ENCODE peak calls at places on chromosomes 1 and 21, in six cellular contexts. M is mesenchymal stem cell, P is IMR-90, I is neuronal stem cell, T is trophoblast cell, H is H1. B is an unnamed sample.

GRCh38 chr21:33578959-33579542 is 9.4 kb downstream of the DONSON start:
- DNase-seq in H (no peak), P (peak), I (no peak), M (peak), T (no peak), B (no peak)

GRCh38 chr21:44700101-44701022 is 3.4 kb downstream of the KRTAP10-12 start:
- DNase-seq in I (no peak), M (no peak), T (no peak), P (no peak), H (no peak), B (no peak)

GRCh38 chr1:38766125-38766524 is 93.4 kb downstream of the RRAGC start:
- DNase-seq in H (no peak), M (no peak), I (no peak), P (no peak), T (no peak), B (no peak)

GRCh38 chr1:227885135-227885647 is 62.5 kb downstream of the WNT9A start:
- DNase-seq in M (no peak), P (no peak), H (peak), I (no peak), T (no peak), B (no peak)

GRCh38 chr1:112298558-112298957 is 97.5 kb upstream of the CTTNBP2NL start:
- DNase-seq in H (peak), P (peak), M (peak), I (peak), T (peak), B (peak)

GRCh38 chr1:228068359-228068758 is 14.1 kb upstream of the ARF1 start:
- DNase-seq in H (no peak), I (no peak), P (no peak), T (no peak), M (no peak), B (no peak)

GRCh38 chr1:118979754-118980270 is 8.3 kb downstream of the TBX15 start:
- DNase-seq in I (peak), M (no peak), P (no peak), H (peak), T (no peak), B (no peak)

GRCh38 chr1:116679091-116679827 is 11.7 kb upstream of the IGSF3 start:
- DNase-seq in M (no peak), T (no peak), P (no peak), I (no peak), H (no peak), B (no peak)

GRCh38 chr1:116982319-116983004 is 19.1 kb upstream of the CD101 start:
- DNase-seq in T (no peak), P (no peak), H (peak), I (no peak), M (no peak), B (peak)

DNA sequence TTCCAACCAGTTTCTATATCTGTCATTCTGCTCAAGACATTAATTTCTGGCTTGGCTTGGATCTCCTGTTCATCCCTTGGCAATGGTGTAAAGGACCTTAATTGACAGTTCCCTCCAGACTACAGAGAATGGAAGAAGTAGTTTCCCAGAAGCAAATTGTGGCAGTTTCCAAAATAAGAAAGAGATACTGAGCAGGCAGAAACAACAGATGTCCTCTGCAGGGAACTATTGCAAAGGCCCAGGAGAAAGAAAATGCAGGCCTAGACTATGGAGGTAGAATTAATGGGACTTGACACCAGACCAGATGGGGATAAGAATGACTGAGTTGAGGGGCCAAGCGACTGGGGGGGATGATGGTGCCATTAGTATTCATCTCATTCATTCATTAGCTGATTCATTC is 6.2 kb upstream of the AK2 start:
- DNase-seq in T (no peak), P (no peak), M (no peak), I (no peak), H (no peak), B (no peak)
- H3K14ac ChIP-seq in T (no peak), P (no peak), M (no peak), I (no peak), H (no peak), B (no peak)

GRCh38 chr1:151165281-151165737 is 393 bp downstream of the LYSMD1 start:
- DNase-seq in P (peak), T (peak), I (peak), H (peak), M (peak), B (peak)
- H3K18ac ChIP-seq in P (peak), T (peak), I (peak), H (peak), M (peak), B (no peak)

GRCh38 chr1:8823295-8823664 is 5.8 kb upstream of the RERE start:
- DNase-seq in P (no peak), M (no peak), T (no peak), H (no peak), I (no peak), B (no peak)

GRCh38 chr1:8821084-8821483 is 3.6 kb upstream of the RERE start:
- DNase-seq in M (no peak), P (no peak), T (no peak), H (no peak), I (no peak), B (no peak)

GRCh38 chr1:8818325-8818775 is 910 bp upstream of the RERE start:
- DNase-seq in T (peak), I (no peak), M (peak), H (no peak), P (peak), B (no peak)

GRCh38 chr1:8825985-8826481 is 8.6 kb upstream of the RERE start:
- DNase-seq in P (peak), M (peak), H (no peak), I (no peak), T (peak), B (peak)

GRCh38 chr1:8822383-8823294 is 5.2 kb upstream of the RERE start:
- DNase-seq in M (peak), P (peak), I (no peak), T (peak), H (no peak), B (no peak)
- H3K14ac ChIP-seq in M (no peak), P (no peak), I (no peak), T (no peak), H (no peak), B (no peak)

DNA sequence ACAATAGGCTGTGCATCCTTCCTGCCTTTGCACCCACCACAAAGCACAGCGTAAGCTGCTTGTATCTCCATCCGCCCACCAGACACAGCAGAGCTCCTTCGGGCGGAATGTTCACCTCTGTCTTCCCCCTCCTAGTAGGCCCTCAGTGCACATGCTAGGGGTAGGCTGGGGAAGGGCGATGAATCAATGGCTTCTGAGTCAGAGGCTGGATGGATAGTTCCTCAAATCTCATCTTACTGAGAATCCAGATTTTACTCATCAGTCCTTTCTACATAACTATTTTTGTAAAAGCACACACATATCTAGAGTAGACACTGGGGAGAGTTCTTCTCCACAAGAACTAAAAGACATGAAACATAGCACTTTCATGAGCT is 73.8 kb downstream of the BCAR3 start:
- DNase-seq in T (no peak), P (peak), M (peak), I (no peak), H (no peak), B (no peak)
- H3K18ac ChIP-seq in T (peak), P (no peak), M (peak), I (peak), H (no peak), B (no peak)

GRCh38 chr1:214050513-214051401 is 63.0 kb downstream of the PROX1 start:
- DNase-seq in H (no peak), T (no peak), I (no peak), P (no peak), M (no peak), B (no peak)
- H3K14ac ChIP-seq in H (no peak), T (no peak), I (no peak), P (no peak), M (no peak), B (no peak)

DNA sequence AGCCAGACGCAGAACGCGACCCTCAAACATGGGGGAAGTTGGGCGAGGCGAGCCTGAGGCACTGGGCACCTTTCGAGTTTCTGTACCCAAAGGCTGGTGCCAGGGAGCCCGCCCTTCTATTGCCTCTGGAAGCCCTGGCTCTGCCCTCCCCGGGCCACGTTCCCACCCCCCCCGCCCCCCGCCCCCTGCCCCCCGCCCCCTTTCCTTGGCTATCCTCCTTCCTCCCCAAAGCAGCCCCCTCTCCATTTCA is 2.2 kb upstream of the ZBTB7B start:
- DNase-seq in I (no peak), M (no peak), H (no peak), P (no peak), T (no peak), B (no peak)
- H3K18ac ChIP-seq in I (peak), M (peak), H (peak), P (peak), T (peak), B (no peak)